ENCODE peak calls at places on chromosomes 3 and 15, in ten cellular contexts. A, P, U, R, Q, G, N, F, L and J are unnamed samples.

GRCh38 chr3:138381413-138381901 is 33.1 kb downstream of the MRAS start:
- DNase-seq in F (peak), P (peak), A (no peak), Q (no peak), R (peak), L (no peak), U (no peak), N (peak), G (no peak), J (no peak)

GRCh38 chr15:81038975-81039607 is 38.4 kb downstream of the TLNRD1 start:
- DNase-seq in N (peak), G (peak), A (no peak), P (no peak), R (no peak), L (no peak), U (no peak), Q (no peak), F (no peak), J (no peak)

GRCh38 chr3:30302027-30302426 is 304.4 kb upstream of the TGFBR2 start:
- DNase-seq in Q (no peak), G (no peak), N (no peak), F (no peak), U (peak), P (no peak), L (no peak), R (peak), A (no peak), J (no peak)

GRCh38 chr3:58706395-58706794 is 39.8 kb upstream of the FAM3D start:
- DNase-seq in A (no peak), N (no peak), U (no peak), P (no peak), R (no peak), G (no peak), L (no peak), Q (no peak), F (no peak), J (no peak)

GRCh38 chr15:78362716-78363426 is 22.7 kb downstream of the CRABP1 start:
- DNase-seq in L (no peak), Q (no peak), N (no peak), P (no peak), G (no peak), U (no peak), A (no peak), F (no peak), R (no peak), J (no peak)

GRCh38 chr3:133899309-133899708 is 3.6 kb upstream of the RAB6B start:
- DNase-seq in A (no peak), P (no peak), F (no peak), N (no peak), R (no peak), G (no peak), U (no peak), Q (no peak), L (no peak), J (no peak)

GRCh38 chr3:107910713-107911259 is 180.0 kb downstream of the CD47 start:
- DNase-seq in G (no peak), Q (no peak), L (no peak), F (no peak), R (no peak), U (no peak), P (no peak), A (no peak), N (no peak), J (no peak)

GRCh38 chr3:122730240-122730639 is 49.6 kb downstream of the PARP14 start:
- DNase-seq in Q (peak), N (no peak), G (no peak), U (no peak), F (no peak), L (no peak), P (no peak), A (no peak), R (no peak), J (no peak)

GRCh38 chr3:134929976-134930375 is 134.9 kb downstream of the EPHB1 start:
- DNase-seq in U (no peak), R (no peak), P (no peak), N (no peak), G (no peak), A (no peak), Q (no peak), L (no peak), F (no peak), J (no peak)

GRCh38 chr15:50358805-50359204 is 3.8 kb upstream of the GABPB1 start:
- DNase-seq in R (peak), L (no peak), F (no peak), G (no peak), U (no peak), A (no peak), Q (peak), P (no peak), N (no peak), J (no peak)

GRCh38 chr3:23926736-23927135 is 9.8 kb downstream of the RPL15 start:
- DNase-seq in N (no peak), A (no peak), G (no peak), U (no peak), R (no peak), F (no peak), P (peak), Q (no peak), L (no peak), J (no peak)

GRCh38 chr15:50320504-50320903 is 34.5 kb downstream of the GABPB1 start:
- DNase-seq in L (no peak), F (no peak), U (no peak), R (no peak), G (no peak), N (no peak), Q (no peak), A (no peak), P (no peak), J (no peak)

GRCh38 chr15:49669288-49669687 is 48.4 kb downstream of the DTWD1 start:
- DNase-seq in L (no peak), N (no peak), F (no peak), U (no peak), R (no peak), Q (no peak), G (no peak), P (no peak), A (no peak), J (no peak)

GRCh38 chr3:141103067-141103466 is 51.9 kb downstream of the SPSB4 start:
- DNase-seq in G (no peak), N (peak), P (no peak), R (no peak), L (no peak), A (no peak), U (no peak), F (no peak), Q (no peak), J (no peak)

GRCh38 chr15:90209591-90209990 is 8.5 kb downstream of the SEMA4B start:
- DNase-seq in R (no peak), N (no peak), F (no peak), U (no peak), L (peak), G (no peak), A (no peak), P (no peak), Q (no peak), J (no peak)

GRCh38 chr3:139353920-139354556 is 10.2 kb downstream of the MRPS22 start:
- DNase-seq in P (no peak), L (no peak), U (peak), G (no peak), Q (peak), A (no peak), N (no peak), F (no peak), R (peak), J (no peak)

GRCh38 chr3:10983219-10983916 is 9.2 kb upstream of the SLC6A1 start:
- DNase-seq in N (no peak), R (peak), Q (peak), U (no peak), P (peak), A (no peak), L (no peak), F (no peak), G (no peak), J (no peak)

GRCh38 chr15:75857886-75858285 is 14.6 kb downstream of the UBE2Q2 start:
- DNase-seq in Q (no peak), R (no peak), N (no peak), F (no peak), G (no peak), P (no peak), L (no peak), U (no peak), A (no peak), J (no peak)

GRCh38 chr3:177598110-177598833 is 401.0 kb upstream of the TBL1XR1 start:
- DNase-seq in Q (no peak), N (no peak), R (peak), G (no peak), P (no peak), A (no peak), F (no peak), U (no peak), L (no peak), J (no peak)

GRCh38 chr3:177596822-177597271 is 399.6 kb upstream of the TBL1XR1 start:
- DNase-seq in Q (no peak), U (no peak), R (peak), L (no peak), F (no peak), G (no peak), P (no peak), A (no peak), N (no peak), J (no peak)

GRCh38 chr3:177597325-177598109 is 400.2 kb upstream of the TBL1XR1 start:
- DNase-seq in A (no peak), N (peak), G (peak), F (no peak), U (no peak), Q (no peak), R (peak), L (peak), P (peak), J (no peak)

GRCh38 chr3:177595789-177596188 is 398.5 kb upstream of the TBL1XR1 start:
- DNase-seq in A (no peak), L (no peak), G (no peak), N (no peak), U (no peak), R (peak), F (no peak), P (no peak), Q (no peak), J (no peak)

GRCh38 chr3:177596248-177596821 is 399.1 kb upstream of the TBL1XR1 start:
- DNase-seq in R (peak), F (no peak), A (no peak), P (no peak), Q (no peak), G (no peak), N (no peak), L (no peak), U (no peak), J (no peak)
- H3K27ac ChIP-seq in R (peak), F (no peak), A (no peak), P (no peak), Q (no peak), G (no peak), N (peak), L (no peak), U (peak), J (no peak)

GRCh38 chr3:5009506-5010100 is 30.4 kb downstream of the BHLHE40 start:
- DNase-seq in R (peak), A (no peak), F (no peak), G (no peak), U (no peak), L (no peak), N (no peak), P (no peak), Q (no peak), J (no peak)

GRCh38 chr3:5007873-5008272 is 28.6 kb downstream of the BHLHE40 start:
- DNase-seq in N (no peak), L (no peak), F (no peak), R (no peak), U (no peak), P (no peak), G (no peak), A (no peak), Q (no peak), J (no peak)

GRCh38 chr3:5004319-5005152 is 25.3 kb downstream of the BHLHE40 start:
- DNase-seq in N (no peak), L (no peak), F (no peak), P (no peak), R (no peak), U (no peak), G (no peak), A (no peak), Q (no peak), J (no peak)

GRCh38 chr3:5005367-5005766 is 26.1 kb downstream of the BHLHE40 start:
- DNase-seq in U (no peak), G (no peak), Q (no peak), P (no peak), A (no peak), L (no peak), N (no peak), R (no peak), F (no peak), J (no peak)

GRCh38 chr3:5006755-5007202 is 27.5 kb downstream of the BHLHE40 start:
- DNase-seq in F (no peak), Q (peak), L (peak), A (no peak), N (no peak), U (no peak), P (no peak), G (no peak), R (no peak), J (no peak)
- H3K27ac ChIP-seq in F (no peak), Q (peak), L (no peak), A (no peak), N (no peak), U (no peak), P (no peak), G (no peak), R (no peak), J (no peak)

GRCh38 chr3:125110876-125111480 is 55.2 kb upstream of the HEG1 start:
- DNase-seq in Q (no peak), N (no peak), U (no peak), G (no peak), P (no peak), A (no peak), R (no peak), F (no peak), L (no peak), J (no peak)
- H3K27ac ChIP-seq in Q (no peak), N (no peak), U (no peak), G (no peak), P (no peak), A (no peak), R (peak), F (no peak), L (no peak), J (no peak)

GRCh38 chr3:36908647-36909180 is 36.1 kb downstream of the TRANK1 start:
- DNase-seq in L (no peak), F (no peak), Q (no peak), N (no peak), P (no peak), R (no peak), G (peak), A (no peak), U (no peak), J (no peak)

GRCh38 chr3:36909666-36910065 is 35.2 kb downstream of the TRANK1 start:
- DNase-seq in Q (no peak), R (no peak), U (no peak), N (no peak), F (no peak), L (no peak), P (no peak), A (no peak), G (no peak), J (no peak)

GRCh38 chr3:36906504-36907149 is 38.2 kb downstream of the TRANK1 start:
- DNase-seq in N (no peak), L (no peak), Q (no peak), G (peak), P (no peak), A (no peak), R (no peak), U (peak), F (no peak), J (no peak)

GRCh38 chr3:36909181-36909580 is 35.7 kb downstream of the TRANK1 start:
- DNase-seq in U (no peak), A (no peak), G (peak), P (no peak), F (no peak), N (no peak), R (no peak), L (no peak), Q (no peak), J (no peak)

DNA sequence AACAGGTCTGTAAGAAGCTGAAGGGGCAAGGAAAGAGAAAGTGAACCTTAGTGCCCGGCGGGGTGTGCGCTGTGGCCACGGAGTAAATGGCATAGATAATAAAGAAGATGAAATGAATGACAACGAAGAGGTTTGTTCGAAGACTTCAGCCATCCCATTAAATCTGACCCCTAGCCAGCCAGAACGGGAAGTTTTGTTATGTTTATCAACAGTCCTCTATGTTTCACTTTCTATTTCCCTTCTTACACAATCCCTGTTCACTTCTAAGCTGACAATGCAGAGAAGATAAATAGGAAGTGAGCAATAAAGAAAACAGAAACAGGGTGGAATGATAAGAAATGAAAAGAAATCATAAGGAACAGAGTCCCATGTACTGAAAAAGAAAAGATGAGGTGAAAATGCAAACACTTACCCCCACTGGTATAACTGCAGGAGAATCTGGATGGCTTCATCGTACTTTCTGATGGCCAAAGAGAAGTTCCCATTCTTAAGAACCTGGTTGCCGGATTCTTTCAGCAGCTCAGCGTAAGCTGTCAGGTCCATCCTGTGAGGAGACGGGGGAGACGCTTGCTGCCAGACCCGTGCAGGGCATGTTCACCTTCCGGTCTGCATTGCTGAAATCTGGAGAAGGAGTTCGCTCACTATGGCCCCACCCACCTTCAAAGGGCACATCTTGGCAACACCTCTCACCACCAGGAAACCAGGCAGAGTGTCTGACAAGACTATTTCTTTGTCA is 36.8 kb downstream of the TRANK1 start:
- DNase-seq in A (peak), Q (no peak), F (peak), R (peak), U (peak), L (peak), P (no peak), G (peak), N (peak), J (no peak)
- H3K27ac ChIP-seq in A (peak), Q (no peak), F (peak), R (peak), U (peak), L (no peak), P (peak), G (peak), N (peak), J (no peak)